ENCODE peak calls at places on chromosomes 3 and 15, in seven cellular contexts. B is GM12865, H is tibial artery, X is adrenal gland, N is transverse colon, G is heart right ventricle, R is dorsolateral prefrontal cortex. V is an unnamed sample.

GRCh38 chr3:171811059-171811912 is 1.0 kb upstream of the PLD1 start:
- DNase-seq in R (no peak), H (peak), B (no peak), X (no peak), G (no peak), N (no peak), V (no peak)

GRCh38 chr15:50339717-50340116 is 15.3 kb downstream of the GABPB1 start:
- DNase-seq in R (no peak), X (no peak), H (no peak), B (no peak), N (no peak), G (no peak), V (no peak)

GRCh38 chr15:89761009-89761831 is 10.2 kb upstream of the MESP1 start:
- DNase-seq in X (no peak), H (no peak), N (peak), G (no peak), B (peak), R (no peak), V (no peak)

GRCh38 chr3:7589526-7589925 is 728.6 kb downstream of the GRM7 start:
- DNase-seq in X (no peak), H (no peak), R (no peak), G (no peak), B (no peak), N (no peak), V (no peak)

GRCh38 chr3:169458323-169458722 is 205.2 kb downstream of the MECOM start:
- DNase-seq in N (no peak), X (no peak), R (no peak), H (no peak), B (no peak), G (peak), V (no peak)

GRCh38 chr3:69869643-69870042 is 129.9 kb upstream of the SAMMSON start:
- DNase-seq in G (no peak), N (no peak), H (no peak), R (no peak), X (no peak), B (no peak), V (no peak)

GRCh38 chr3:150194513-150194912 is 213.6 kb upstream of the TSC22D2 start:
- DNase-seq in G (no peak), R (no peak), X (no peak), B (no peak), H (no peak), N (no peak), V (no peak)

GRCh38 chr3:182450942-182451607 is 342.2 kb upstream of the ATP11B start:
- DNase-seq in R (no peak), X (no peak), N (no peak), H (no peak), G (no peak), B (no peak), V (no peak)

GRCh38 chr3:145898487-145898886 is 262.5 kb downstream of the PLOD2 start:
- DNase-seq in G (no peak), X (no peak), R (no peak), B (no peak), N (no peak), H (no peak), V (no peak)

GRCh38 chr3:136042608-136043221 is 77.2 kb downstream of the PPP2R3A start:
- DNase-seq in H (no peak), R (no peak), G (no peak), X (no peak), B (peak), N (no peak), V (no peak)

GRCh38 chr15:74906193-74906449 is 530 bp downstream of the FAM219B start:
- DNase-seq in H (no peak), B (peak), N (peak), R (peak), G (peak), X (peak), V (no peak)

GRCh38 chr3:112640864-112641751 is at the start of gene CCDC80:
- DNase-seq in G (no peak), R (no peak), B (peak), X (no peak), N (no peak), H (no peak), V (no peak)

GRCh38 chr3:46395210-46395661 is 11.6 kb downstream of the CCR5AS start:
- DNase-seq in H (no peak), G (no peak), B (no peak), N (no peak), X (no peak), R (no peak), V (no peak)

GRCh38 chr3:183202004-183202722 is 39.6 kb upstream of the LAMP3 start:
- DNase-seq in H (no peak), G (no peak), N (no peak), R (no peak), X (no peak), B (no peak), V (no peak)

GRCh38 chr15:69729167-69729748 is 276.6 kb downstream of the RPLP1 start:
- DNase-seq in G (no peak), H (no peak), B (peak), R (no peak), N (peak), X (peak), V (no peak)

GRCh38 chr3:144394052-144394451 is 422.4 kb downstream of the DIPK2A start:
- DNase-seq in H (no peak), R (no peak), B (no peak), X (no peak), N (no peak), G (no peak), V (no peak)

GRCh38 chr3:194306109-194306686 is 44.9 kb downstream of the CPN2 start:
- DNase-seq in B (peak), X (peak), H (peak), N (no peak), R (no peak), G (no peak), V (peak)

GRCh38 chr3:187856567-187856966 is 111.3 kb upstream of the BCL6 start:
- DNase-seq in G (no peak), R (no peak), H (no peak), B (no peak), X (no peak), N (no peak), V (no peak)

GRCh38 chr3:143237036-143237688 is 117.6 kb downstream of the CHST2 start:
- DNase-seq in X (no peak), B (no peak), N (no peak), R (no peak), H (no peak), G (no peak), V (no peak)

GRCh38 chr3:186425788-186426730 is 64.0 kb upstream of the DGKG start:
- DNase-seq in N (no peak), X (no peak), G (no peak), R (no peak), H (no peak), B (peak), V (peak)

GRCh38 chr3:42836545-42837123 is 27.4 kb downstream of the ACKR2 start:
- DNase-seq in G (no peak), B (no peak), H (no peak), R (no peak), X (no peak), N (no peak), V (no peak)
- TF ChIP-seq CTCF in G (no peak), B (no peak), H (no peak), R (no peak), X (no peak), N (no peak), V (no peak)

GRCh38 chr15:68209272-68209671 is 4.1 kb upstream of the CALML4 start:
- DNase-seq in G (no peak), H (peak), N (no peak), R (no peak), X (peak), B (no peak), V (no peak)

GRCh38 chr15:68208641-68209240 is 3.6 kb upstream of the CALML4 start:
- DNase-seq in N (no peak), B (no peak), X (peak), R (no peak), H (peak), G (no peak), V (no peak)

GRCh38 chr15:68207176-68207935 is 2.2 kb upstream of the CALML4 start:
- DNase-seq in R (no peak), X (peak), G (no peak), B (no peak), H (peak), N (no peak), V (no peak)

GRCh38 chr15:68206711-68207151 is 1.6 kb upstream of the CALML4 start:
- DNase-seq in R (no peak), X (peak), H (no peak), G (no peak), N (no peak), B (no peak), V (no peak)

DNA sequence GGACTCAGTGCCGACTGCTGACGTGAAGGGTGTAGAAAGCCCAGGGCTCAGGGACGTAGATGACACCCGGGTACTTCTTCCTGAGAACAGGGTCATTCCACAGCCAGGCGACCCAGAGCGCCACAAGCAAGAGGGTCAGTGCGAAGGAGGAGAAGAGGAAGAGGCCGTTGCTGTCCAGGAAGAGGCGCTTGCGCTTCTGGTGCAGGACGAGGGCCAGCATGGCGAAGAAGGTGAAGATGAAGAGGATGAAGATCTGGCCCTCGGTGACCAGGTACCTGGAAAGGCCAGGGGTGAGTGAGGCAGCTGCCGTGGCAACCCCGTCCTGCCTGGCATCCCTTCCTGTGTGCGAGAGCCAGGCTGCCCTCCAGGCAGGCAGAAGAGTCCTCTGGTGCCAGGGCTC is 3.0 kb upstream of the CALML4 start:
- DNase-seq in R (no peak), G (no peak), H (peak), B (no peak), X (peak), N (no peak), V (no peak)
- H3K4me3 ChIP-seq in R (no peak), G (no peak), H (no peak), B (no peak), X (no peak), N (no peak), V (peak)

DNA sequence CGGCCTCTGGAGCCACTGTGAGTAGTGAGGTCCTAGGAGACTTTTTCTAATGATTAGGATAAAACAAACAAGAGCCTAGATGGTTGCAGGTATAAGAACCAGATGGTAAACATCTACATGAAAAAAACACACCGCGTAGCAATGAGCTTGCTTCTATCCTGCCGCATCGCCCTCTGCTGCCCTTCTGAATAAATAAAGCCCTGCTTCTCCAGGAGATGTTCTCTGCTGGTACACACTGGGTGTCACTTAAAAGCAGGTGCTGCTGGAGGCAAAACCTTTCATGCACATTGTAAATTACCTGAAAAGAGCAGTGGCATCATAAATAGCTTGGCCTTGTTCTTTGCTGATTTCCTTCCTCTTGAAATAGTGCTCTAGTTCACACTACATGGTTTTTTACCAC is 164.4 kb upstream of the TOPAZ1 start:
- DNase-seq in N (no peak), R (no peak), H (no peak), X (no peak), B (peak), G (no peak), V (no peak)
- TF ChIP-seq CTCF in N (no peak), R (no peak), H (no peak), X (no peak), B (no peak), G (no peak), V (no peak)

DNA sequence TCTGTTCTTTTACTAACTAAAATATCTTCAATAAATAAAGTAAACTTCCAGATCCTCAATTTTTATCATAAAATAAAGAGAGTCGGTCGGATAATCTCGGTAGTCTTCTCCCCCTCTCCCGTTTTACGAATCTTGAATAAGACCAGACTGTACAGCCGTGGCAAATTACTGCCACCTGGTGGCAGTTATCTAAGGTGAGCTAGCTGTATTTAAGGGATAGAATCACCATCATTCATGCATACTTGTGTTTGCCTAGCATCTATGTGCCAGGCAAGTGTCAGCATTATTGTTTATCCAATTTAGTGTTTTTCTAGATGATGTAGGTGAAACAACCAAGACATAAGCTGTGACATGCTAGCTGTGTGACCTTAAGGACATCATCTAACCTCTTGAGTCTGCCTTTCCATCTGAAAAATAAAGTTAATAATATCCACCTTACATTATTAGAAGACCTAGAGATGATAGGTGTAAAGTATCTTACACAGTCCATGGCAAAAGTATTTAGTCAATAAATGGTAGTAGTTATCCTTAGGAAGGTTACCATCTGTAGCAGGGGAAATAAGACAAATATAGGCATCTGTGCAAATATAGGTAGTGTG is 21.3 kb downstream of the DUT start:
- DNase-seq in R (peak), G (no peak), X (peak), N (peak), B (peak), H (no peak), V (peak)
- H3K4me3 ChIP-seq in R (peak), G (no peak), X (no peak), N (no peak), B (no peak), H (no peak), V (no peak)

DNA sequence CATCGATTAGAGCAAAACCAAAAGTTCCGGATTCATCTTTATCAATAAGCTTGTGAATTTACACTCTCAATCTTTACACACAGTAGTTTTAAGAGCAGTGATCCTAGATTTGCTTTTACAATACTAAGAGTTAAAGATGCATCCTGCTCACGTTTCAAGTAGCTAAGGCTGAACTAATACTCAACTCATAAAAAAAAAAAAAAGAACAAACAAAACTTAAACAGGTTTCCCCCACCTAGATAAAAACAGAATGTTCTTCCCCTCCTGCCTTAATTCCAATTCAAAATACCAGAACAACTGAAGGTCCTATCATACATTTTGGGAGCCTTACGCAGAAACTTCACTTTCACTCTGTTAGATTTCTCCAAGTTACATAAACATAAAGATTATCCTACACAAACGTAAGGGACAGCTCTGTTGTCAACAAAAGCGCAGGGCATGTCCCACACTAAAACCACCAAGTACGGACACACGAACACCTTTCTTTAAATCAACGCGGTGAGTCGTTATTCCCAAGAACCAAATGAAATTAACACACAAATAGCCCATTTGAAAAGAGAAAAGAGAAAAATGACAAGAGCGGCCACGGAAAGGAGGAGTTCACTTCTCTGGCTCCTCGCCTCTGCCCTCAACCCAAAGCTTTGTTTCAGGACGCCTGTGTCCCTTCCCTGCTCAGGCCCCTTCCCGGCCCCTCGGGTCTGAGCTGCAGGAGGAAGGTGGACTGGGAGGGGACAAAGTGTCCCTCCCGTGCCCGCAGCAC is 942 bp downstream of the CBLB start:
- DNase-seq in R (no peak), N (no peak), X (no peak), H (no peak), G (no peak), B (no peak), V (no peak)
- TF ChIP-seq CTCF in R (no peak), N (no peak), X (no peak), H (no peak), G (no peak), B (no peak), V (no peak)

DNA sequence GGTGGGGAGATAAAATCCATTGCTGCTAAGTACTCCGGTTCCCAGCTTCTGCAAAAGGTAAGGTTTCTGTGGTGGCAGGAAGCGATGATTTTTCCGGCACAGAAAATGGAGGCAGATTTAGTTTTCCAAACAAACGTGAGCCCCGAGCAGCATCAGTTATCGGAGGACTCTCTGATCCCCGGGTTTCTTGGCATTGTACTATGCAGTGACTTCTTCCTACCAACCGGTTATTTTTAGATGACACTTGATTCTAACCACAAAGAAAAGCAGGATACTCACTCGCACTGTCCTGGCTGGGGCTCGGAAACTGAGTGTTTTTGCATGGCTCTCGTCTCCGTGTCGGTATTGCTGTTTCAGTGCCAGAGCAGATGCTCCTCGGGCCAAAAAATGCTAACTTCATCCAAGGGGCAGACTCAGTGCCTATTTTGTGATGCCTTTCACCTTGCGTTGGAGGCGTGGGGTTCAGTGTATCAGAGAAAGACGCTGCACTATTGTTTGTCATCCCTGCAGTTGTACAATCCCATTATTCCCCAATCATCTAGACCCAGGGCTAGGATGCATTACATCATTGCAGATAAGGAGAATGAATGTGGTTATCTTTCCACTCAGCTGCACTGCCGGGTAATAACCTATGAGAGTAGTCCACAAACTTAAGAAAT is 1.3 kb downstream of the CACNA2D3 start:
- DNase-seq in R (peak), X (no peak), N (no peak), B (no peak), H (no peak), G (no peak), V (no peak)
- H3K4me3 ChIP-seq in R (peak), X (no peak), N (peak), B (no peak), H (peak), G (peak), V (no peak)

GRCh38 chr15:26890988-26891387 is 24.1 kb downstream of the GABRA5 start:
- DNase-seq in X (no peak), G (no peak), R (no peak), B (no peak), N (no peak), H (no peak), V (no peak)

GRCh38 chr15:26887926-26888666 is 21.2 kb downstream of the GABRA5 start:
- DNase-seq in X (no peak), G (no peak), N (no peak), H (no peak), B (no peak), R (no peak), V (no peak)

GRCh38 chr15:26890451-26890850 is 23.6 kb downstream of the GABRA5 start:
- DNase-seq in X (no peak), H (no peak), N (no peak), R (no peak), G (no peak), B (no peak), V (no peak)

GRCh38 chr15:26888761-26889160 is 21.9 kb downstream of the GABRA5 start:
- DNase-seq in B (no peak), R (no peak), X (peak), H (no peak), N (no peak), G (no peak), V (no peak)

GRCh38 chr15:26889298-26889898 is 22.5 kb downstream of the GABRA5 start:
- DNase-seq in N (peak), X (peak), B (peak), R (peak), G (no peak), H (no peak), V (no peak)
- TF ChIP-seq CTCF in N (peak), X (peak), B (peak), R (peak), G (peak), H (peak), V (peak)

DNA sequence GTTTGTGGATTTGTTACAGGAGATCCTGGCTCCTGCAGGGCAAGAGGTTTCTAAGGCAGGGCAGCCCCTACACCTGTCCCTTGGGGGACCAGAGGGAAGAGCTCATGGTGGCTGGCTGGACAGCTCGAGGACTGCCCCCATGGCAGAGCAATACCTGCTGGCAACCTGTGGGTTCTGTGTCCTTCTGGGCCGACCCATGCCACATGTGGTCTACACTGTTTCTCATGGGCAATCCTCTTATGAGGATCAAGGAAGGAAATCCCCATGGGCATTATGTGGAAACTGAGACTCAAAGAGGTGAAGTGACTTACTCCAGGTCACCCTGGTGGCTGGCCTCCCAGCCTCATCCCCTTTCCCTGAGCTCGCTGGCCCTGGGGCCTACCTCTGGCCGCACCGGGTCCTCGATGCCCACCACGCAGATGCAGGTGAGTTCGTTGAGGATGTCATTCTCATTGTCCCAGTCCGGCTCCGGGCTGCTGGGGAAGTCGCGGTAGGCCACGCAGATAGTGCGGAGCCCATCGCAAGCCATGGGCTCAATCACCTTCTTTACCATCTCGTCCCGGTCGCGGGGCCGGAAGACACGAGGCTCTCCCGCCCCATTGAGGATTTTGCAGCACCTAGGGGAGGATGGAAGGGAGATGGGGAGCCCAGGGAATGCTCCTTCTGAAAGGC is 37.5 kb upstream of the SEC13 start:
- DNase-seq in G (no peak), H (no peak), N (no peak), X (no peak), B (no peak), R (no peak), V (no peak)
- H3K4me3 ChIP-seq in G (no peak), H (no peak), N (no peak), X (no peak), B (no peak), R (no peak), V (no peak)

V was measured in GM06990.